ENCODE peak calls at places on chromosome 19, in nine cellular contexts. P, I, Z, D, X, M, R, V and F are unnamed samples.

GRCh38 chr19:4067396-4068057 is 828 bp upstream of the ZBTB7A start:
- DNase-seq in Z (no peak), R (no peak), D (no peak), V (no peak), M (peak; percentile 63), P (no peak), I (no peak), X (no peak), F (no peak)

GRCh38 chr19:13954185-13954584 is 1.9 kb downstream of the DCAF15 start:
- DNase-seq in X (no peak), D (no peak), P (no peak), V (no peak), M (no peak), I (no peak), Z (no peak), R (no peak), F (no peak)

GRCh38 chr19:8576273-8576993 is 809 bp downstream of the MYO1F start:
- DNase-seq in P (no peak), Z (no peak), X (peak; percentile 48), D (no peak), V (no peak), I (peak; percentile 40), R (no peak), M (no peak), F (no peak)

GRCh38 chr19:56309511-56310185 is 5.0 kb downstream of the ZSCAN5A start:
- DNase-seq in P (peak; percentile 23), Z (peak; percentile 35), R (peak; percentile 45), V (no peak), D (peak; percentile 7), X (peak; percentile 68), I (peak; percentile 49), M (peak; percentile 78), F (peak; percentile 52)

GRCh38 chr19:48442116-48443035 is 3.4 kb upstream of the GRWD1 start:
- DNase-seq in I (no peak), P (no peak), X (no peak), D (no peak), M (no peak), R (no peak), Z (no peak), V (no peak), F (no peak)

GRCh38 chr19:4172861-4173473 is 9.4 kb downstream of the SIRT6 start:
- DNase-seq in I (peak; percentile 41), P (peak; percentile 10), V (no peak), Z (peak; percentile 79), D (peak; percentile 22), M (peak; percentile 84), R (peak; percentile 35), X (peak; percentile 79), F (peak; percentile 22)

GRCh38 chr19:38910488-38910887 is 1.5 kb downstream of the CCER2 start:
- DNase-seq in P (no peak), I (no peak), V (no peak), D (no peak), M (no peak), X (no peak), Z (no peak), R (no peak), F (no peak)

GRCh38 chr19:39544201-39544903 is 4.4 kb upstream of the EID2 start:
- DNase-seq in X (no peak), I (no peak), P (no peak), Z (no peak), D (peak; percentile 15), M (no peak), V (no peak), R (peak; percentile 54), F (peak; percentile 52)

GRCh38 chr19:4014541-4015491 is 7.3 kb downstream of the PIAS4 start:
- DNase-seq in Z (peak; percentile 20), I (no peak), P (no peak), V (no peak), R (no peak), D (no peak), M (no peak), X (peak; percentile 56), F (no peak)

GRCh38 chr19:893775-894090 is 449 bp downstream of the RNU6-9 start:
- DNase-seq in D (no peak), X (no peak), Z (no peak), I (no peak), V (no peak), R (no peak), M (no peak), P (peak; percentile 7), F (no peak)

GRCh38 chr19:54316746-54317107 is 3.8 kb upstream of the LILRA5 start:
- DNase-seq in I (peak; percentile 69), V (no peak), R (no peak), P (no peak), D (no peak), X (peak; percentile 39), M (no peak), Z (no peak), F (no peak)

GRCh38 chr19:58330458-58330857 is 3.7 kb downstream of the ZSCAN22 start:
- DNase-seq in P (peak; percentile 17), Z (no peak), I (no peak), X (no peak), R (peak; percentile 64), V (peak; percentile 89), M (peak; percentile 82), D (peak; percentile 81), F (peak; percentile 78)

GRCh38 chr19:3950871-3951861 is 18.3 kb downstream of the NMRK2 start:
- DNase-seq in Z (no peak), D (no peak), P (no peak), I (no peak), R (no peak), X (no peak), V (no peak), M (no peak), F (no peak)

GRCh38 chr19:42412223-42412622 is 15.0 kb downstream of the LIPE start:
- DNase-seq in M (no peak), I (no peak), R (peak; percentile 61), X (no peak), D (no peak), P (peak; percentile 73), Z (no peak), V (peak; percentile 85), F (no peak)

GRCh38 chr19:42178791-42179500 is 38.5 kb downstream of the DEDD2 start:
- DNase-seq in R (no peak), D (no peak), M (peak; percentile 33), Z (no peak), P (no peak), X (no peak), V (no peak), I (no peak), F (no peak)

GRCh38 chr19:16342002-16342715 is 17.5 kb downstream of the KLF2 start:
- DNase-seq in R (no peak), D (peak; percentile 82), V (no peak), I (no peak), M (peak; percentile 76), X (peak; percentile 76), P (peak; percentile 27), Z (no peak), F (no peak)

GRCh38 chr19:41548954-41549688 is 26.8 kb upstream of the CEACAM21 start:
- DNase-seq in Z (peak; percentile 65), P (no peak), M (no peak), V (no peak), I (no peak), R (no peak), X (peak; percentile 85), D (no peak), F (no peak)

GRCh38 chr19:19661675-19662251 is 1.7 kb downstream of the ATP13A1 start:
- DNase-seq in M (peak; percentile 3), P (no peak), V (no peak), R (no peak), Z (no peak), X (peak; percentile 53), I (no peak), D (no peak), F (peak; percentile 49)

GRCh38 chr19:10027158-10027997 is 14.1 kb downstream of the RDH8 start:
- DNase-seq in P (peak; percentile 98), I (peak; percentile 94), M (peak; percentile 99), V (peak; percentile 87), X (peak; percentile 81), D (peak; percentile 91), Z (peak; percentile 75), R (peak; percentile 92), F (peak; percentile 90)

GRCh38 chr19:49591731-49592485 is 926 bp downstream of the PRR12 start:
- DNase-seq in V (peak; percentile 53), Z (peak; percentile 29), M (peak; percentile 62), X (peak; percentile 64), D (peak; percentile 41), P (peak; percentile 46), R (peak; percentile 65), I (peak; percentile 52), F (peak; percentile 42)

GRCh38 chr19:30149300-30149699 is 207.3 kb downstream of the URI1 start:
- DNase-seq in I (no peak), R (no peak), P (no peak), D (no peak), X (no peak), Z (no peak), V (no peak), M (no peak), F (no peak)

GRCh38 chr19:5694167-5694951 is 4.3 kb downstream of the RPL36 start:
- DNase-seq in V (no peak), P (no peak), I (no peak), D (no peak), M (no peak), Z (no peak), X (no peak), R (no peak), F (no peak)

GRCh38 chr19:33468361-33469170 is 53.0 kb downstream of the PEPD start:
- DNase-seq in X (no peak), V (no peak), M (no peak), I (no peak), P (no peak), D (no peak), Z (no peak), R (no peak), F (no peak)

GRCh38 chr19:50992666-50993035 is 8.8 kb downstream of the KLK8 start:
- DNase-seq in Z (no peak), R (no peak), V (no peak), X (no peak), I (no peak), D (no peak), M (no peak), P (no peak), F (no peak)

GRCh38 chr19:2495130-2495641 is 19.3 kb downstream of the GADD45B start:
- DNase-seq in P (no peak), D (peak; percentile 74), X (no peak), V (no peak), I (peak; percentile 83), M (peak; percentile 90), R (peak; percentile 61), Z (no peak), F (peak; percentile 52)

GRCh38 chr19:11964496-11964857 is 363 bp upstream of the ZNF763 start:
- DNase-seq in I (peak; percentile 36), X (no peak), V (no peak), P (peak; percentile 55), Z (no peak), M (peak; percentile 16), D (no peak), R (no peak), F (no peak)

GRCh38 chr19:14089662-14090508 is 666 bp downstream of the SAMD1 start:
- DNase-seq in V (no peak), P (peak; percentile 41), M (peak; percentile 62), D (peak; percentile 57), R (peak; percentile 66), Z (peak; percentile 41), I (no peak), X (peak; percentile 56), F (peak; percentile 86)

GRCh38 chr19:47106819-47107200 is 6.8 kb downstream of the ZC3H4 start:
- DNase-seq in M (peak; percentile 50), V (no peak), I (no peak), R (no peak), P (no peak), X (no peak), Z (no peak), D (peak; percentile 79), F (no peak)

GRCh38 chr19:28394705-28395104 is 818.2 kb downstream of the UQCRFS1 start:
- DNase-seq in M (no peak), X (no peak), V (peak; percentile 44), I (no peak), Z (no peak), P (no peak), D (no peak), R (no peak), F (no peak)

GRCh38 chr19:3868770-3869456 is at the start of gene ZFR2:
- DNase-seq in V (no peak), R (no peak), M (no peak), I (no peak), D (no peak), P (no peak), Z (peak; percentile 5), X (peak; percentile 36), F (no peak)

GRCh38 chr19:39145180-39145953 is 19.8 kb downstream of the PAK4 start:
- DNase-seq in P (peak; percentile 62), X (no peak), M (no peak), Z (no peak), I (no peak), D (no peak), R (no peak), V (peak; percentile 72), F (no peak)